ENCODE peak calls at places on chromosomes 7 and 10, in four cellular contexts. Z, B, A and R are unnamed samples.

GRCh38 chr10:128186959-128187787 is 61.0 kb upstream of the MKI67 start:
- DNase-seq in Z (no peak), B (no peak), A (no peak), R (no peak)

GRCh38 chr7:110633313-110633712 is 457.6 kb upstream of the LRRN3 start:
- DNase-seq in Z (no peak), B (no peak), A (no peak), R (no peak)

GRCh38 chr7:159009951-159010350 is 134.7 kb downstream of the VIPR2 start:
- DNase-seq in Z (no peak), B (no peak), A (no peak), R (no peak)

GRCh38 chr7:150686030-150686626 is 622 bp downstream of the GIMAP2 start:
- DNase-seq in Z (no peak), B (no peak), A (no peak), R (peak)

GRCh38 chr7:112995091-112995824 is 91.4 kb downstream of the GPR85 start:
- DNase-seq in Z (no peak), B (no peak), A (no peak), R (no peak)

GRCh38 chr10:22420787-22421517 is 75.7 kb downstream of the SPAG6 start:
- DNase-seq in Z (peak), B (no peak), A (no peak), R (peak)

GRCh38 chr7:91424372-91424771 is 160.1 kb downstream of the FZD1 start:
- DNase-seq in Z (no peak), B (no peak), A (no peak), R (no peak)

GRCh38 chr7:14505906-14506305 is 396.6 kb downstream of the DGKB start:
- DNase-seq in Z (no peak), B (no peak), A (no peak), R (no peak)

GRCh38 chr7:107660381-107661080 is at the start of gene SLC26A4:
- DNase-seq in Z (peak), B (peak), A (no peak), R (peak)

GRCh38 chr7:33050425-33051318 is 11.9 kb downstream of the NT5C3A start:
- DNase-seq in Z (peak), B (no peak), A (no peak), R (peak)

GRCh38 chr7:94190599-94191061 is 186.5 kb upstream of the BET1 start:
- DNase-seq in Z (no peak), B (no peak), A (no peak), R (no peak)

GRCh38 chr10:25849268-25849667 is 84.8 kb upstream of the MYO3A start:
- DNase-seq in Z (no peak), B (no peak), A (no peak), R (no peak)

GRCh38 chr7:116691664-116692063 is 19.7 kb downstream of the MET start:
- DNase-seq in Z (no peak), B (no peak), A (no peak), R (no peak)